ENCODE peak calls at places on chromosomes 11 and 22, in four cellular contexts. L is pulmonary artery endothelial cell, D is HTR-8/SVneo, P is cardiac fibroblast. T is an unnamed sample.

GRCh38 chr11:124676386-124676785 is 2.7 kb downstream of the SPA17 start:
- DNase-seq in P (peak; percentile 74), L (peak; percentile 55), D (no peak), T (no peak)

GRCh38 chr11:72629266-72629665 is 45.0 kb downstream of the PDE2A start:
- DNase-seq in L (no peak), D (no peak), P (no peak), T (no peak)

GRCh38 chr11:18790820-18791174 is 801 bp downstream of the PTPN5 start:
- DNase-seq in L (no peak), D (no peak), P (no peak), T (no peak)

GRCh38 chr11:115325523-115325922 is 178.7 kb downstream of the CADM1 start:
- DNase-seq in L (no peak), P (no peak), D (no peak), T (no peak)

GRCh38 chr11:72072348-72072747 is 8.0 kb downstream of the NUMA1 start:
- DNase-seq in L (peak; percentile 60), P (peak; percentile 85), D (peak; percentile 59), T (no peak)

GRCh38 chr11:63783925-63784592 is 15.5 kb upstream of the ZFTA start:
- DNase-seq in D (no peak), P (no peak), L (no peak), T (no peak)

GRCh38 chr11:70618471-70619101 is 220.3 kb downstream of the CTTN start:
- DNase-seq in P (no peak), L (no peak), D (no peak), T (no peak)

GRCh38 chr11:121754603-121755002 is 301.8 kb upstream of the SORL1-AS1 start:
- DNase-seq in D (no peak), P (no peak), L (no peak), T (no peak)

GRCh38 chr22:42074153-42074750 is at the start of gene PHETA2:
- DNase-seq in P (peak; percentile 53), L (no peak), D (no peak), T (peak; percentile 47)

GRCh38 chr11:125410091-125410490 is 86.0 kb downstream of the FEZ1 start:
- DNase-seq in D (no peak), P (peak; percentile 35), L (no peak), T (no peak)

GRCh38 chr11:34161812-34162506 is 56.5 kb downstream of the NAT10 start:
- DNase-seq in L (no peak), P (peak; percentile 18), D (no peak), T (no peak)

GRCh38 chr11:46724088-46724487 is 5.1 kb downstream of the F2 start:
- DNase-seq in L (no peak), P (no peak), D (no peak), T (no peak)

GRCh38 chr11:122893131-122893530 is 10.6 kb downstream of the JHY start:
- DNase-seq in D (no peak), L (no peak), P (no peak), T (no peak)

T was measured in stimulated activated CD4-positive, alpha-beta T cell treated with anti-CD3 and anti-CD28 coated beads, Interleukin-12 subunit alpha, Interleukin-12 subunit beta, amount 100 ng/mL, for 4 hours.